ENCODE peak calls at places on chromosomes 7 and 10, in ten cellular contexts. One of them, this sample, is unnamed.
A peak's percentile ranks its signal among the peaks of the same experiment; 100 is the strongest.

GRCh38 chr10:5609952-5610616 is 56.3 kb downstream of the ASB13 start:
- DNase-seq in GOT3: no peak
- DNase-seq in glutamatergic neuron: no peak
- DNase-seq in activated naive CD4-positive, alpha-beta T cell treated with anti-CD3 and anti-CD28 coated beads for 36 hours: no peak
- DNase-seq in SW480: peak; percentile 70
- DNase-seq in neuronal stem cell: no peak
- DNase-seq in NCI-H2171 treated with DMSO at 0.1 percent for 48 hours: no peak
- DNase-seq in stimulated activated CD8-positive, alpha-beta memory T cell treated with anti-CD3 and anti-CD28 coated beads, Interleukin-12 subunit alpha, Interleukin-12 subunit beta, amount 100 ng/mL, for 1 hour: no peak
- DNase-seq in fibroblast of the aortic adventitia: peak; percentile 28
- DNase-seq in activated CD4-positive, CD25-positive, alpha-beta regulatory T cell: no peak
- DNase-seq in this sample: no peak

GRCh38 chr10:31299119-31299518 is 19.9 kb upstream of the ZEB1 start:
- DNase-seq in GOT3: no peak
- DNase-seq in activated naive CD4-positive, alpha-beta T cell treated with anti-CD3 and anti-CD28 coated beads for 36 hours: peak; percentile 41
- DNase-seq in neuronal stem cell: no peak
- DNase-seq in SW480: peak; percentile 3
- DNase-seq in glutamatergic neuron: no peak
- DNase-seq in NCI-H2171 treated with DMSO at 0.1 percent for 48 hours: peak; percentile 45
- DNase-seq in fibroblast of the aortic adventitia: no peak
- DNase-seq in stimulated activated CD8-positive, alpha-beta memory T cell treated with anti-CD3 and anti-CD28 coated beads, Interleukin-12 subunit alpha, Interleukin-12 subunit beta, amount 100 ng/mL, for 1 hour: no peak
- DNase-seq in activated CD4-positive, CD25-positive, alpha-beta regulatory T cell: no peak
- DNase-seq in this sample: no peak

GRCh38 chr10:121608669-121609190 is 10.5 kb upstream of the FGFR2 start:
- DNase-seq in SW480: peak; percentile 32
- DNase-seq in glutamatergic neuron: peak; percentile 70
- DNase-seq in NCI-H2171 treated with DMSO at 0.1 percent for 48 hours: no peak
- DNase-seq in activated naive CD4-positive, alpha-beta T cell treated with anti-CD3 and anti-CD28 coated beads for 36 hours: peak; percentile 38
- DNase-seq in fibroblast of the aortic adventitia: no peak
- DNase-seq in neuronal stem cell: no peak
- DNase-seq in stimulated activated CD8-positive, alpha-beta memory T cell treated with anti-CD3 and anti-CD28 coated beads, Interleukin-12 subunit alpha, Interleukin-12 subunit beta, amount 100 ng/mL, for 1 hour: no peak
- DNase-seq in activated CD4-positive, CD25-positive, alpha-beta regulatory T cell: no peak
- DNase-seq in GOT3: no peak
- DNase-seq in this sample: peak; percentile 78

GRCh38 chr7:28718523-28718922 is 239.6 kb downstream of the TRIL start:
- DNase-seq in NCI-H2171 treated with DMSO at 0.1 percent for 48 hours: no peak
- DNase-seq in stimulated activated CD8-positive, alpha-beta memory T cell treated with anti-CD3 and anti-CD28 coated beads, Interleukin-12 subunit alpha, Interleukin-12 subunit beta, amount 100 ng/mL, for 1 hour: no peak
- DNase-seq in GOT3: no peak
- DNase-seq in activated CD4-positive, CD25-positive, alpha-beta regulatory T cell: no peak
- DNase-seq in glutamatergic neuron: no peak
- DNase-seq in fibroblast of the aortic adventitia: no peak
- DNase-seq in SW480: no peak
- DNase-seq in activated naive CD4-positive, alpha-beta T cell treated with anti-CD3 and anti-CD28 coated beads for 36 hours: no peak
- DNase-seq in neuronal stem cell: no peak
- DNase-seq in this sample: no peak

GRCh38 chr7:103598326-103598905 is 152.4 kb upstream of the SLC26A5 start:
- DNase-seq in stimulated activated CD8-positive, alpha-beta memory T cell treated with anti-CD3 and anti-CD28 coated beads, Interleukin-12 subunit alpha, Interleukin-12 subunit beta, amount 100 ng/mL, for 1 hour: no peak
- DNase-seq in SW480: no peak
- DNase-seq in neuronal stem cell: no peak
- DNase-seq in NCI-H2171 treated with DMSO at 0.1 percent for 48 hours: peak; percentile 10
- DNase-seq in activated naive CD4-positive, alpha-beta T cell treated with anti-CD3 and anti-CD28 coated beads for 36 hours: no peak
- DNase-seq in activated CD4-positive, CD25-positive, alpha-beta regulatory T cell: no peak
- DNase-seq in fibroblast of the aortic adventitia: no peak
- DNase-seq in GOT3: no peak
- DNase-seq in glutamatergic neuron: no peak
- DNase-seq in this sample: no peak

GRCh38 chr7:16905300-16906044 is 23.7 kb upstream of the AGR3 start:
- DNase-seq in GOT3: no peak
- DNase-seq in SW480: no peak
- DNase-seq in activated naive CD4-positive, alpha-beta T cell treated with anti-CD3 and anti-CD28 coated beads for 36 hours: no peak
- DNase-seq in NCI-H2171 treated with DMSO at 0.1 percent for 48 hours: no peak
- DNase-seq in activated CD4-positive, CD25-positive, alpha-beta regulatory T cell: no peak
- DNase-seq in glutamatergic neuron: no peak
- DNase-seq in fibroblast of the aortic adventitia: peak; percentile 13
- DNase-seq in neuronal stem cell: no peak
- DNase-seq in stimulated activated CD8-positive, alpha-beta memory T cell treated with anti-CD3 and anti-CD28 coated beads, Interleukin-12 subunit alpha, Interleukin-12 subunit beta, amount 100 ng/mL, for 1 hour: no peak
- DNase-seq in this sample: no peak

GRCh38 chr7:129188892-129189660 is 643 bp downstream of the SMO start:
- DNase-seq in activated naive CD4-positive, alpha-beta T cell treated with anti-CD3 and anti-CD28 coated beads for 36 hours: no peak
- DNase-seq in neuronal stem cell: no peak
- DNase-seq in SW480: no peak
- DNase-seq in NCI-H2171 treated with DMSO at 0.1 percent for 48 hours: no peak
- DNase-seq in activated CD4-positive, CD25-positive, alpha-beta regulatory T cell: no peak
- DNase-seq in GOT3: no peak
- DNase-seq in stimulated activated CD8-positive, alpha-beta memory T cell treated with anti-CD3 and anti-CD28 coated beads, Interleukin-12 subunit alpha, Interleukin-12 subunit beta, amount 100 ng/mL, for 1 hour: no peak
- DNase-seq in fibroblast of the aortic adventitia: no peak
- DNase-seq in glutamatergic neuron: peak; percentile 38
- DNase-seq in this sample: peak; percentile 39

GRCh38 chr7:37411444-37412034 is 37.1 kb downstream of the ELMO1 start:
- DNase-seq in neuronal stem cell: no peak
- DNase-seq in fibroblast of the aortic adventitia: no peak
- DNase-seq in NCI-H2171 treated with DMSO at 0.1 percent for 48 hours: no peak
- DNase-seq in activated CD4-positive, CD25-positive, alpha-beta regulatory T cell: no peak
- DNase-seq in GOT3: no peak
- DNase-seq in glutamatergic neuron: no peak
- DNase-seq in SW480: no peak
- DNase-seq in stimulated activated CD8-positive, alpha-beta memory T cell treated with anti-CD3 and anti-CD28 coated beads, Interleukin-12 subunit alpha, Interleukin-12 subunit beta, amount 100 ng/mL, for 1 hour: no peak
- DNase-seq in activated naive CD4-positive, alpha-beta T cell treated with anti-CD3 and anti-CD28 coated beads for 36 hours: peak; percentile 65
- DNase-seq in this sample: no peak

GRCh38 chr10:100654835-100655759 is 90.3 kb upstream of the PAX2 start:
- DNase-seq in SW480: peak; percentile 46
- DNase-seq in GOT3: no peak
- DNase-seq in neuronal stem cell: no peak
- DNase-seq in activated naive CD4-positive, alpha-beta T cell treated with anti-CD3 and anti-CD28 coated beads for 36 hours: peak; percentile 54
- DNase-seq in stimulated activated CD8-positive, alpha-beta memory T cell treated with anti-CD3 and anti-CD28 coated beads, Interleukin-12 subunit alpha, Interleukin-12 subunit beta, amount 100 ng/mL, for 1 hour: no peak
- DNase-seq in NCI-H2171 treated with DMSO at 0.1 percent for 48 hours: peak; percentile 7
- DNase-seq in glutamatergic neuron: peak; percentile 60
- DNase-seq in activated CD4-positive, CD25-positive, alpha-beta regulatory T cell: no peak
- DNase-seq in fibroblast of the aortic adventitia: no peak
- DNase-seq in this sample: no peak

GRCh38 chr7:15921576-15921975 is 235.1 kb upstream of the MEOX2 start:
- DNase-seq in stimulated activated CD8-positive, alpha-beta memory T cell treated with anti-CD3 and anti-CD28 coated beads, Interleukin-12 subunit alpha, Interleukin-12 subunit beta, amount 100 ng/mL, for 1 hour: no peak
- DNase-seq in GOT3: no peak
- DNase-seq in neuronal stem cell: no peak
- DNase-seq in SW480: no peak
- DNase-seq in activated CD4-positive, CD25-positive, alpha-beta regulatory T cell: no peak
- DNase-seq in activated naive CD4-positive, alpha-beta T cell treated with anti-CD3 and anti-CD28 coated beads for 36 hours: no peak
- DNase-seq in fibroblast of the aortic adventitia: peak; percentile 69
- DNase-seq in NCI-H2171 treated with DMSO at 0.1 percent for 48 hours: no peak
- DNase-seq in glutamatergic neuron: no peak
- DNase-seq in this sample: no peak

GRCh38 chr10:9992656-9993055 is 1025.0 kb upstream of the CELF2 start:
- DNase-seq in activated CD4-positive, CD25-positive, alpha-beta regulatory T cell: no peak
- DNase-seq in neuronal stem cell: no peak
- DNase-seq in glutamatergic neuron: peak; percentile 16
- DNase-seq in stimulated activated CD8-positive, alpha-beta memory T cell treated with anti-CD3 and anti-CD28 coated beads, Interleukin-12 subunit alpha, Interleukin-12 subunit beta, amount 100 ng/mL, for 1 hour: no peak
- DNase-seq in NCI-H2171 treated with DMSO at 0.1 percent for 48 hours: no peak
- DNase-seq in fibroblast of the aortic adventitia: no peak
- DNase-seq in activated naive CD4-positive, alpha-beta T cell treated with anti-CD3 and anti-CD28 coated beads for 36 hours: no peak
- DNase-seq in GOT3: no peak
- DNase-seq in SW480: no peak
- DNase-seq in this sample: no peak

This sample was measured in hypothalamus.